ENCODE peak calls at places on chromosomes 7 and 10, in seven cellular contexts. H is AG04450, U is MM.1S, O is cardiac muscle cell, T is colonic mucosa, V is caudate nucleus, L is Peyer's patch. I is an unnamed sample.

GRCh38 chr10:70324341-70324861 is 40.6 kb upstream of the NPFFR1 start:
- DNase-seq in H (no peak), U (no peak), O (no peak), T (no peak), V (no peak), L (peak), I (no peak)

GRCh38 chr10:97361050-97361901 is 26.7 kb upstream of the FRAT2 start:
- DNase-seq in H (no peak), U (no peak), O (peak), T (no peak), V (no peak), L (no peak), I (no peak)

GRCh38 chr10:98308602-98309365 is 40.8 kb upstream of the LOXL4 start:
- DNase-seq in H (no peak), U (no peak), O (no peak), T (no peak), V (no peak), L (no peak), I (no peak)

GRCh38 chr7:2800220-2800922 is 43.7 kb downstream of the GNA12 start:
- DNase-seq in H (no peak), U (no peak), O (no peak), T (no peak), V (no peak), L (peak), I (no peak)

GRCh38 chr7:49644402-49645166 is 128.9 kb upstream of the VWC2 start:
- DNase-seq in H (no peak), U (no peak), O (no peak), T (no peak), V (no peak), L (no peak), I (no peak)

GRCh38 chr7:131061818-131062217 is 265.9 kb upstream of the MKLN1 start:
- DNase-seq in H (no peak), U (no peak), O (no peak), T (no peak), V (no peak), L (no peak), I (no peak)

GRCh38 chr7:107551936-107552335 is 11.8 kb downstream of the COG5 start:
- DNase-seq in H (no peak), U (no peak), O (no peak), T (no peak), V (no peak), L (no peak), I (no peak)

GRCh38 chr7:1474736-1475135 is 15.5 kb upstream of the MICALL2 start:
- DNase-seq in H (no peak), U (no peak), O (no peak), T (no peak), V (no peak), L (no peak), I (no peak)

GRCh38 chr10:74786126-74786525 is 40.3 kb upstream of the KAT6B start:
- DNase-seq in H (no peak), U (no peak), O (no peak), T (no peak), V (no peak), L (no peak), I (no peak)

GRCh38 chr7:83655951-83656556 is 7.1 kb upstream of the SEMA3E start:
- DNase-seq in H (peak), U (peak), O (peak), T (peak), V (no peak), L (no peak), I (peak)

GRCh38 chr10:85527610-85528317 is 838.8 kb downstream of the GRID1 start:
- DNase-seq in H (no peak), U (no peak), O (no peak), T (no peak), V (no peak), L (no peak), I (no peak)

GRCh38 chr7:76234931-76235441 is 33.3 kb downstream of the SRRM3 start:
- DNase-seq in H (peak), U (no peak), O (peak), T (peak), V (peak), L (peak), I (peak)

GRCh38 chr7:26555971-26556830 is 264.5 kb downstream of the SNX10 start:
- DNase-seq in H (no peak), U (no peak), O (no peak), T (no peak), V (no peak), L (no peak), I (no peak)
- H3K27ac ChIP-seq in H (no peak), U (no peak), O (no peak), T (no peak), V (no peak), L (no peak), I (no peak)

GRCh38 chr10:86710987-86711236 is 42.6 kb downstream of the LDB3 start:
- DNase-seq in H (no peak), U (no peak), O (no peak), T (no peak), V (no peak), L (no peak), I (no peak)
- H3K27ac ChIP-seq in H (peak), U (no peak), O (peak), T (peak), V (peak), L (peak), I (peak)

DNA sequence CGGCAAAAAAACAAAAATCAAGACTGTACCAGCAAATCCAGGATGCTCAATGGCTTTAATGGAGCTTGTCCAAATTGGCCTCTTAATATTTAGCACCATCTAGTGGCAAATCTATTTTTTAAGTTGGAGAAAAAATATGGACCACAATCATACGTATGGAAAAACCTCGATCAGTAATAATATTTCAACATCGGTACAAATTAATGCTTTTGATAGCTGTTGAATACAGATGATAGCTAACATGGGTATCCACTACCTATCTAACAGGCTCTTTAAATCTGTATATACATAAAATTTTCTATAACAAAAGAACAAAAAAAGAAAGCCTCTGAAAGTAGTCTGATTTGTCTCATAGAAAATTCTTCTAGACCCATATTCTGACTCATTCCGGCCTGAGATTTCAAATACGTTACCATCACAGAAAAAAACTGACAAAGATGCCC is 29.2 kb downstream of the COA1 start:
- DNase-seq in H (peak), U (peak), O (peak), T (no peak), V (no peak), L (no peak), I (no peak)
- H3K27ac ChIP-seq in H (no peak), U (no peak), O (no peak), T (no peak), V (no peak), L (peak), I (no peak)

DNA sequence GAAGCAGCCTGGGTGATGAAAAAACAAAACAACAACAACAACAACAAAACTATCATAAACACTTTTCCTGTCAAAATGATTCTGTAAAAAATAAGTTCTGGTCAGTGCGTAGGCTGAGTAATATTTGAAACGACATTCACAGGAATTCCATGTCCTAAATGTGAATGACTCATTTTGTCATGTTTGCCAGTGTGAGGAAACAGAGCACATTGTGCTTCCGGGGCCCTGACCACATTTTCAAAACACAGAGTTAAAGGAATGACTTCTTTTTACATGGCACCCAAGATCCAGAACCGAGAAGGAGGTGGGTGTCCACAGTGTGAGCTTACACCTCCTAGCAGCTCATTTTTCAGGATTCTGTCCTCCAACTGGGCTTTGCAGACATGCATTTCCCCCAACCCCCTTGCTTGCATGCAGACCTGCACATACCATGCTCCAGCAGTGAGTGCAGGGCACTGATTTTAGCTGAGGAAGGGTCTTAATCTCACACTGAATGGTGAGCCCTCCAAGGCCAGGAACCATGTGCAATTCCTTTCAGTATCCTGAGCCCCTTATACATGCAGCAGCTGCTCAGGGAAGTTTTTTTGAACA is 3.0 kb downstream of the CLRN3 start:
- DNase-seq in H (no peak), U (no peak), O (peak), T (peak), V (no peak), L (no peak), I (no peak)
- H3K27ac ChIP-seq in H (no peak), U (no peak), O (no peak), T (peak), V (no peak), L (no peak), I (no peak)